ENCODE peak calls at places on chromosomes 12 and 14, in nine cellular contexts. J is GM23248, Y is A549, T is mesenchymal stem cell, Z is MM.1S, H is suprapubic skin, N is heart left ventricle, E is astrocyte, C is heart right ventricle. X is an unnamed sample. For H3K4me1, the result is how much of the 10 kb centered on the place peaks cover.

GRCh38 chr12:89160716-89161123 is 191.6 kb downstream of the DUSP6 start:
- DNase-seq in T (peak), H (peak), Y (peak), J (peak), C (peak), N (peak), Z (no peak), E (peak), X (peak)

GRCh38 chr12:30788754-30789153 is 34.0 kb upstream of the CAPRIN2 start:
- DNase-seq in Y (no peak), Z (no peak), J (no peak), E (no peak), H (no peak), N (no peak), T (no peak), C (no peak), X (no peak)

GRCh38 chr14:53109028-53109687 is 44.0 kb downstream of the DDHD1 start:
- DNase-seq in Z (peak), J (peak), Y (no peak), C (no peak), N (no peak), H (no peak), T (peak), E (no peak), X (no peak)

GRCh38 chr14:22265319-22266140 is 323.5 kb downstream of the DAD1 start:
- DNase-seq in N (no peak), C (no peak), Y (no peak), T (peak), H (no peak), E (no peak), Z (no peak), J (no peak), X (no peak)

GRCh38 chr14:105980224-105980623 is 453.8 kb downstream of the TMEM121 start:
- DNase-seq in J (peak), T (no peak), N (no peak), E (no peak), Z (no peak), C (no peak), H (no peak), Y (no peak), X (no peak)

GRCh38 chr14:34780646-34781045 is 66.3 kb upstream of the CFL2 start:
- DNase-seq in E (no peak), Y (no peak), H (no peak), T (peak), C (no peak), J (no peak), Z (no peak), N (no peak), X (no peak)

GRCh38 chr14:54343276-54344121 is 53.3 kb upstream of the CDKN3 start:
- DNase-seq in C (no peak), T (no peak), J (no peak), E (peak), N (peak), H (no peak), Z (no peak), Y (no peak), X (peak)

GRCh38 chr12:128823216-128823915 is 392 bp downstream of the SLC15A4 start:
- DNase-seq in Y (no peak), H (no peak), T (no peak), E (peak), Z (peak), N (no peak), J (no peak), C (peak), X (peak)

GRCh38 chr12:48000878-48001321 is 3.4 kb downstream of the COL2A1 start:
- DNase-seq in J (peak), E (peak), C (no peak), N (peak), Z (no peak), Y (peak), H (peak), T (peak), X (no peak)

GRCh38 chr12:40197590-40197989 is 27.2 kb upstream of the LRRK2 start:
- DNase-seq in C (no peak), H (no peak), E (no peak), N (no peak), J (no peak), T (no peak), Z (no peak), Y (no peak), X (no peak)

GRCh38 chr12:40188558-40189320 is 36.1 kb upstream of the LRRK2 start:
- DNase-seq in Z (no peak), H (no peak), E (no peak), T (no peak), Y (no peak), N (no peak), C (no peak), J (no peak), X (no peak)

GRCh38 chr12:40198601-40199000 is 26.2 kb upstream of the LRRK2 start:
- DNase-seq in Y (no peak), N (no peak), T (peak), Z (no peak), J (peak), H (no peak), E (no peak), C (no peak), X (no peak)

GRCh38 chr12:40192704-40193255 is 32.0 kb upstream of the LRRK2 start:
- DNase-seq in T (no peak), N (no peak), H (no peak), Z (no peak), Y (no peak), E (no peak), C (no peak), J (no peak), X (no peak)
- H3K4me3 ChIP-seq in T (no peak), N (no peak), H (no peak), Z (no peak), Y (no peak), E (no peak), C (no peak), J (no peak), X (no peak)

DNA sequence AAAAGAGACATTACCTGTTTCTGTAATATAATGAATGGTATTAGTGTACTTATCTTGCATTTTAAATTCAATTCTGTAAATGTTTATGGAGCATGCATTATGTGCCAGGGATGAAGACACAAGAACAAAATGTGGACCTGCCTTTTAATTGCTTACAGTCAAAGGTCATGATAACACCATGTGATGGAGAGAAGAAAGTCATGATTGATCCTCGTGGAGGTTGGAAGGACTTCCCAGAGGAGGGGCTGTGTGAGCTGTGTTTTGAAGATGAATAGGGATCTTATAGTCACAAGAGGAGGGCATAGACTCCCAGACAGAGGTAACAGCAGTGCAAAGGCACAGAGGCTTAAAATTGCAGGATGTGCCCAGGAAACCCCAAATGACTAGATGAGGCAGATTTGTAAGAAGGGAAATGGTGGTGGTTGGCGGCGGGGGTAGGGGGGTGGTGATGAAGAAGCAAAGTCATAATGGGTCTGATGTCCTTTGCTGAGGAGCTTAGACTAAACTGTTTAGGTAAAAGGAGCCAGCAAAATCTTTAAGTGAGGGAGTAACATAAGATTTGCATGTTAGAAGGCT is 151.5 kb downstream of the PRKCH start:
- DNase-seq in H (no peak), J (peak), T (peak), E (no peak), Y (no peak), N (no peak), C (no peak), Z (no peak), X (no peak)
- H3K4me1 ChIP-seq in H (half or more), J (half or more), T (under half), E (half or more), Y (half or more), N (half or more), C (half or more), Z (under half), X (under half)

GRCh38 chr12:65827827-65828231 is 3.5 kb downstream of the HMGA2 start:
- DNase-seq in J (peak), H (no peak), C (no peak), T (peak), E (no peak), N (no peak), Z (no peak), Y (no peak), X (no peak)
- H3K27ac ChIP-seq in J (peak), H (no peak), C (no peak), T (peak), E (peak), N (no peak), Z (no peak), Y (no peak), X (no peak)

GRCh38 chr14:60515696-60516284 is 6.8 kb downstream of the SIX6 start:
- DNase-seq in Z (no peak), C (peak), J (no peak), T (no peak), E (no peak), H (no peak), N (no peak), Y (no peak), X (no peak)
- H3K4me3 ChIP-seq in Z (no peak), C (peak), J (no peak), T (no peak), E (no peak), H (peak), N (no peak), Y (no peak), X (peak)

X was measured in right cardiac atrium.